ENCODE peak calls at places on chromosomes 7 and 10, in seven cellular contexts. L is astrocyte, Y is cardiac muscle cell, J is GM12878, D is endodermal cell, X is caudate nucleus, M is body of pancreas. R is an unnamed sample.

GRCh38 chr10:9097206-9097990 is 1042.9 kb downstream of the GATA3 start:
- DNase-seq in L (peak; percentile 1), J (no peak), X (no peak), M (no peak), D (no peak), Y (no peak), R (no peak)

GRCh38 chr10:15311885-15312280 is 59.2 kb downstream of the FAM171A1 start:
- DNase-seq in L (no peak), D (no peak), J (no peak), Y (no peak), X (no peak), M (no peak), R (no peak)

GRCh38 chr7:38682602-38683001 is 51.4 kb upstream of the AMPH start:
- DNase-seq in J (no peak), X (no peak), D (no peak), L (no peak), M (no peak), Y (no peak), R (no peak)

GRCh38 chr10:100866575-100867098 is 46.1 kb upstream of the SLF2 start:
- DNase-seq in Y (peak; percentile 40), D (peak; percentile 83), L (no peak), X (no peak), J (no peak), M (no peak), R (no peak)

GRCh38 chr7:155921804-155922506 is 109.7 kb upstream of the SHH start:
- DNase-seq in D (peak; percentile 68), X (no peak), Y (no peak), L (no peak), J (no peak), M (peak; percentile 65), R (peak; percentile 85)

GRCh38 chr7:150755473-150756099 is 18.4 kb downstream of the GIMAP5 start:
- DNase-seq in M (no peak), L (no peak), X (no peak), D (no peak), Y (no peak), J (peak; percentile 71), R (no peak)

GRCh38 chr10:77849039-77849664 is 77.4 kb downstream of the DLG5 start:
- DNase-seq in Y (peak; percentile 35), X (no peak), L (no peak), M (no peak), D (peak; percentile 75), J (no peak), R (no peak)

GRCh38 chr7:106177738-106178592 is 65.9 kb upstream of the SYPL1 start:
- DNase-seq in D (no peak), X (no peak), L (no peak), J (no peak), M (no peak), Y (no peak), R (no peak)

GRCh38 chr7:151025924-151026671 is 1.8 kb upstream of the ATG9B start:
- DNase-seq in M (no peak), Y (no peak), J (no peak), L (peak; percentile 26), X (no peak), D (no peak), R (no peak)

GRCh38 chr10:3805791-3806381 is 20.9 kb upstream of the KLF6 start:
- DNase-seq in J (no peak), M (peak; percentile 29), D (peak; percentile 91), Y (no peak), X (no peak), L (peak; percentile 83), R (no peak)

GRCh38 chr7:78134256-78134655 is 335.7 kb downstream of the PHTF2 start:
- DNase-seq in M (no peak), J (no peak), X (no peak), Y (peak; percentile 49), L (peak; percentile 42), D (no peak), R (no peak)

GRCh38 chr7:128841171-128841690 is 11.0 kb downstream of the FLNC start:
- DNase-seq in L (no peak), D (no peak), J (no peak), Y (no peak), X (no peak), M (no peak), R (no peak)

GRCh38 chr10:1100691-1101368 is 44.6 kb downstream of the WDR37 start:
- DNase-seq in D (peak; percentile 90), X (no peak), L (no peak), Y (no peak), M (no peak), J (no peak), R (no peak)

GRCh38 chr10:22308390-22308789 is 7.8 kb upstream of the COMMD3 start:
- DNase-seq in Y (no peak), M (no peak), L (peak; percentile 34), X (no peak), D (no peak), J (peak; percentile 36), R (no peak)

DNA sequence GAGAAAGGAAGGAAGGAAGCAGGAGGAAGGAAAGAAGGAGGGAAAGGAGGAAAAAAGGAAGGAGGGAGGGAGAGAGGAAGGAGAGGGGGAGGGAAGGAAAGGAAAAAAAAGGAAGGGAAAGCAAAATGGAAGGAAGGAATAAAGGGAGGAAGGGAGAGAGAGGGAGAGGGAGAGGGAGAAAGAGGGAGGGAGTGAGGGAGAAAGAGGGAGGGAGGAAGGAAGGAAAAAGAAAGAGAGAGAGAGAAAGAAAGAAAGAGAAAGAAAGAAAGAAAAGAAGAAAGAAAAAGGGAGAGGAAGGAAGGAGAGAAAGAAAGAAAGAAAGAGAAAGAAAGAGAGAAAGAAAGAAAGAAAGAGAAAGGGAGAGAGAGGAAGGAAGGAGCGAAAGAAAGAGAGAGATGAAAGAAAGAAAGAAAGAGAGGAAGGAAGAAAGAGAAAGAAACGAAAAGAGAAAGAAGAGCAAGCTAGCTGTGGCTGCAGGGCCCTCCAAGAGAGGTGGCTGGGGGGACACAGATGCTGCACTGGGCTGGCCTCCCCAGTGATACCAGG is 472.4 kb upstream of the MGMT start:
- DNase-seq in X (no peak), M (no peak), D (no peak), L (no peak), Y (no peak), J (no peak), R (no peak)
- H3K27ac ChIP-seq in X (no peak overlapping the region), M (no peak overlapping the region), D (no peak overlapping the region), L (no peak overlapping the region), Y (no peak overlapping the region), J (no peak overlapping the region), R (no peak overlapping the region)

DNA sequence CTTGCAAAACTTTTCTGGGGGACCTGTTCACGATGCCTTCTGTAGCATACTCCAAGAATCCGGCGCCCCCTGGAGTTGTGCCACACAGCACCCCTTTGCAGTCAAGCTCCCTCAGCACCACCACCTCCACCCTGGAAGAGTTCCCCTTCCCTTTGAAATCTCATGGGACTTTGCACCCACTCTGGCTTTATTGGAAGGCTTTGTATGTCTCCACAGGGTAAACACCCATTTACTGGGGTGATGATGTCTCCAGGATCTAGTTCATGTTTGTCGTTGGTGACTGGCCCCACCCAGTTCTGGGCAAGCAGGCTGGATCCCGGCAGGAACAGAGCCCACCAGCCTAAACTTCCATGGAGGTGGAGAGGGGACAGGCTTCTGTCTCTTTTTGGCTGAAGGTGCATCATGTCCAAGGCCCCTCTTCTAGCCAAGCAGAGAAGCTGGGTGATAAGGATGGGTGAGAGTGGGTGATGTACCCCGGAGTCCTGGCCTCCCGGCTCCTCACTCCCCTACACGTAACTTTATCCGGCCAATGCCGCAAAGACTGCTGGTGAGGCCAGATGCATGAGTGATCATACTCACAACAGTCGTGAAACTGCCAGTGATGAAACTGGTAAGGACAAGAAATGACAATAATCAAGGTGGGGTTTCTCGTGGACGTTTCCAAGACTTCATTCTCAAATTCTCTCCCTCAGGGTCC is 727 bp upstream of the CLDN4 start:
- DNase-seq in M (no peak), D (no peak), J (no peak), Y (no peak), X (no peak), L (no peak), R (peak; percentile 56)
- H3K27ac ChIP-seq in M (peak overlapping the region; percentile 100), D (no peak overlapping the region), J (no peak overlapping the region), Y (no peak overlapping the region), X (no peak overlapping the region), L (no peak overlapping the region), R (peak overlapping the region; percentile 98)

GRCh38 chr10:70481831-70482530 is 3.4 kb downstream of the PALD1 start:
- DNase-seq in D (no peak), Y (peak; percentile 41), L (no peak), J (no peak), X (peak; percentile 14), M (peak; percentile 23), R (peak; percentile 30)

GRCh38 chr10:70479161-70479531 is 579 bp downstream of the PALD1 start:
- DNase-seq in Y (no peak), D (peak; percentile 77), L (no peak), J (no peak), X (no peak), M (no peak), R (no peak)

GRCh38 chr10:70479626-70480253 is 1.2 kb downstream of the PALD1 start:
- DNase-seq in X (no peak), J (no peak), D (no peak), M (peak; percentile 30), Y (no peak), L (no peak), R (no peak)

GRCh38 chr10:70481105-70481504 is 2.5 kb downstream of the PALD1 start:
- DNase-seq in X (no peak), D (no peak), J (no peak), L (no peak), Y (no peak), M (peak; percentile 32), R (no peak)

DNA sequence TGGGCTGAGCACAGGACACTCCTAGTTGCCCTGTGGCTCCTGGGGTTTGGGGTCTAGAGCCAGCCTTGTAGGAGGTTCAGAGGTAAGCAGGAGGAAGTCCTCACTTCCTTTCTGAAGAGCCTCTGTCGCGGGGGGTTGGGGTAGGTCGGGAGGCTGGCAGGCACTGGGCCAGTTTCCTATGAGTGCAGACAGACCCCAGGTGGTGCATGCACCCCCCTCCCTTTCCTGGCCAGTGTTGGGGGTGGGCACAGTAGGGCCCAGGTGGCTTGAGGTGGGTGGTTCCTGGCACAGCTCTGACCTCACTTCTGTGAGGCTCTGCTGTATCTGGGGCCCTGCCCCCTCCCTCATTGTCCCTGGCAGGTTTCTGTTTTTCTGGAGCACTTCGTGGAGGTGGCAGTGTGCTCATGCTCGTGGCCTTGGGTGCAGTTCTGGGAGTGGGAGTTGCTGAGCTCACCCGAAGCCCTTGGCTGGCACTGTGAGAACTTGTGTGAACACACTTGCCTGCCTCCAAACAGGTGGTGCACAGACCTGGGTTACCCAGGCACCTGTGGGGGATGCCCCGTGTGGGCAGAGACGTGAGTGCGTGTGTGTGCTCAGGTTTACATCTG is 1.8 kb downstream of the PALD1 start:
- DNase-seq in M (peak; percentile 75), J (no peak), X (peak; percentile 53), L (no peak), Y (no peak), D (no peak), R (no peak)
- H3K27ac ChIP-seq in M (peak overlapping the region; percentile 69), J (peak overlapping the region; percentile 64), X (peak overlapping the region; percentile 80), L (no peak overlapping the region), Y (no peak overlapping the region), D (no peak overlapping the region), R (peak overlapping the region; percentile 24)

DNA sequence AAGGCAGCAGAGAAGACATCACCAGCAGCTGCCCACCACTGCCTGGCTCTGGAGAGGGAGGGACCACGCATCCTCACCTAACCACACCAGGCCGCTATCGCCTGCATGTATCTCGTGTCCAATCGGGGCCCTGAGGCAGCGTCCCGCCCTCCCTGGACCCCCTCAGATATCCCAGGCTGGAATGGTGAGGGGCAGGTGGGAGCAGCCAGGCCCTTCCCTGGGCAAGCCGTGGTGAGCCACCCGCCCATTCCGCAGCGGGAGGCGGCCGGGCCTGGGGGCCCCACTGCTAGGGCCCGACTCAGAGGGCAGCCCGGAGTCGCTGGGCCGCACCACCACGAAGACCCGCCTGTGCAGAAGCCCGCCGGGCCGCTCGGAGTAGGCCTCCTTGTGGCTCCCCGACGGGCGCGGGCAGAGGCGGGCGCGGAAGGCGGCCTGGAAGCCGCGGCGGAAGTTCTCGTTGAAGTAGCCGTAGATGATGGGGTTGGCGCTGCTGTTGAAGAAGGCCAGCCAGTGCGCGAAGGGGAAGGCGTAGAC is 21.6 kb upstream of the PPA1 start:
- DNase-seq in X (no peak), Y (no peak), D (no peak), L (no peak), J (no peak), M (no peak), R (no peak)
- H3K27ac ChIP-seq in X (peak overlapping the region; percentile 67), Y (no peak overlapping the region), D (no peak overlapping the region), L (no peak overlapping the region), J (no peak overlapping the region), M (no peak overlapping the region), R (no peak overlapping the region)